ENCODE peak calls at places on chromosome 4, in ten cellular contexts. D is frontal cortex; H is H7; X is NCI-H345; R is G401; F is iris pigment epithelial cell; S is HT1080; O is stimulated activated CD4-positive, alpha-beta T cell treated with anti-CD3 and anti-CD28 coated beads, Interleukin-2, amount 100 ng/mL, for 48 hours; I is activated effector memory CD4-positive, alpha-beta T cell treated with Interleukin-2 at 50 U/mL for 16 hours; K is left cardiac atrium. G is an unnamed sample.

GRCh38 chr4:169037491-169037890 is 27.4 kb upstream of the CBR4 start:
- DNase-seq in H (no peak), I (no peak), D (no peak), K (no peak), R (no peak), O (no peak), S (no peak), X (no peak), F (no peak), G (no peak)

GRCh38 chr4:99473131-99473530 is 37.7 kb upstream of the C4orf17 start:
- DNase-seq in I (no peak), D (no peak), S (peak), F (peak), H (no peak), R (no peak), K (no peak), O (no peak), X (no peak), G (no peak)

GRCh38 chr4:75557696-75558095 is 1.8 kb downstream of the ODAPH start:
- DNase-seq in K (no peak), S (no peak), R (no peak), F (no peak), H (no peak), X (no peak), I (no peak), O (no peak), D (no peak), G (no peak)

GRCh38 chr4:5812506-5813229 is 80.2 kb downstream of the CRMP1 start:
- DNase-seq in O (no peak), D (peak), S (peak), F (peak), K (no peak), R (peak), H (peak), X (peak), I (no peak), G (peak)

GRCh38 chr4:42411803-42412202 is 14.5 kb downstream of the SHISA3 start:
- DNase-seq in D (no peak), S (no peak), R (no peak), K (no peak), F (peak), X (no peak), O (no peak), I (no peak), H (no peak), G (no peak)

GRCh38 chr4:175309041-175309440 is 390.9 kb downstream of the ADAM29 start:
- DNase-seq in H (no peak), O (no peak), D (no peak), S (peak), K (no peak), R (no peak), X (no peak), F (peak), I (no peak), G (no peak)

GRCh38 chr4:153773236-153773690 is 13.4 kb upstream of the RNF175 start:
- DNase-seq in S (peak), I (no peak), D (no peak), X (no peak), R (no peak), F (no peak), H (peak), O (no peak), K (no peak), G (no peak)

GRCh38 chr4:83075696-83076095 is 38.8 kb downstream of the PLAC8 start:
- DNase-seq in I (no peak), R (no peak), X (no peak), F (peak), D (no peak), S (peak), K (no peak), H (no peak), O (no peak), G (no peak)

GRCh38 chr4:147518086-147518485 is 37.2 kb downstream of the EDNRA start:
- DNase-seq in X (no peak), K (no peak), S (no peak), F (no peak), D (no peak), R (no peak), O (no peak), I (no peak), H (no peak), G (no peak)

GRCh38 chr4:74884282-74884681 is 48.6 kb upstream of the PARM1 start:
- DNase-seq in O (no peak), F (no peak), I (no peak), K (no peak), X (no peak), D (no peak), H (no peak), S (no peak), R (no peak), G (no peak)

GRCh38 chr4:45063166-45063565 is 336.8 kb upstream of the GNPDA2 start:
- DNase-seq in S (no peak), R (peak), I (no peak), H (no peak), X (no peak), K (no peak), D (no peak), O (no peak), F (no peak), G (no peak)

GRCh38 chr4:159549092-159549491 is 446.2 kb downstream of the RAPGEF2 start:
- DNase-seq in O (no peak), H (no peak), K (no peak), R (no peak), F (peak), S (peak), D (no peak), X (no peak), I (no peak), G (no peak)

GRCh38 chr4:48017108-48017527 is 546 bp downstream of the NIPAL1 start:
- DNase-seq in O (peak), D (no peak), K (peak), X (peak), S (peak), H (peak), R (peak), I (no peak), F (peak), G (no peak)

GRCh38 chr4:186624951-186625350 is 69.6 kb upstream of the MTNR1A start:
- DNase-seq in X (no peak), K (no peak), R (no peak), H (no peak), S (no peak), D (no peak), I (no peak), F (peak), O (no peak), G (no peak)

GRCh38 chr4:163380703-163381102 is 37.0 kb downstream of the NPY5R start:
- DNase-seq in F (no peak), O (no peak), I (no peak), H (no peak), X (no peak), D (no peak), R (no peak), K (no peak), S (no peak), G (no peak)

GRCh38 chr4:76601791-76602190 is 166.8 kb downstream of the SHROOM3 start:
- DNase-seq in X (no peak), S (no peak), K (no peak), D (no peak), H (no peak), O (no peak), I (no peak), F (peak), R (no peak), G (peak)

GRCh38 chr4:119729815-119730643 is 101.4 kb upstream of the PDE5A start:
- DNase-seq in X (no peak), F (peak), O (no peak), H (no peak), D (no peak), S (peak), I (no peak), K (peak), R (no peak), G (no peak)

G was measured in GM12865.